ENCODE peak calls at places on chromosomes 16 and 17, in five cellular contexts. F is tibial nerve, M is astrocyte, R is upper lobe of right lung, B is cardiac fibroblast. I is an unnamed sample.

GRCh38 chr17:63358111-63358839 is 87.8 kb downstream of the CYB561 start:
- DNase-seq in F (no peak), M (peak), R (no peak), B (peak), I (peak)

GRCh38 chr17:70271672-70272071 is 102.3 kb downstream of the KCNJ2 start:
- DNase-seq in F (no peak), M (no peak), R (no peak), B (no peak), I (no peak)

GRCh38 chr17:50909765-50910661 is 43.9 kb upstream of the TOB1 start:
- DNase-seq in F (no peak), M (no peak), R (no peak), B (no peak), I (no peak)

GRCh38 chr17:66301418-66301863 is 972 bp upstream of the PRKCA start:
- DNase-seq in F (no peak), M (no peak), R (no peak), B (no peak), I (no peak)

GRCh38 chr17:6070280-6070894 is at the start of gene WSCD1:
- DNase-seq in F (no peak), M (no peak), R (no peak), B (no peak), I (no peak)

GRCh38 chr16:1612320-1613111 is at the start of gene CRAMP1:
- DNase-seq in F (no peak), M (no peak), R (no peak), B (peak), I (peak)

GRCh38 chr16:2775765-2776499 is 1.1 kb downstream of the ELOB start:
- DNase-seq in F (no peak), M (no peak), R (no peak), B (no peak), I (no peak)

GRCh38 chr17:33039874-33040273 is 48.2 kb downstream of the SPACA3 start:
- DNase-seq in F (no peak), M (peak), R (no peak), B (peak), I (peak)

GRCh38 chr17:11871773-11872172 is 125.5 kb downstream of the ZNF18 start:
- DNase-seq in F (no peak), M (no peak), R (no peak), B (no peak), I (no peak)

GRCh38 chr17:58279016-58279671 is 1.6 kb downstream of the MPO start:
- DNase-seq in F (no peak), M (peak), R (peak), B (peak), I (peak)

GRCh38 chr17:16406742-16407674 is 8.4 kb upstream of the TRPV2 start:
- DNase-seq in F (no peak), M (peak), R (peak), B (peak), I (no peak)

GRCh38 chr16:50102046-50102756 is 36.4 kb downstream of the HEATR3 start:
- DNase-seq in F (no peak), M (peak), R (no peak), B (peak), I (peak)

GRCh38 chr17:5516060-5516792 is 29.9 kb downstream of the MIS12 start:
- DNase-seq in F (no peak), M (peak), R (peak), B (peak), I (peak)

DNA sequence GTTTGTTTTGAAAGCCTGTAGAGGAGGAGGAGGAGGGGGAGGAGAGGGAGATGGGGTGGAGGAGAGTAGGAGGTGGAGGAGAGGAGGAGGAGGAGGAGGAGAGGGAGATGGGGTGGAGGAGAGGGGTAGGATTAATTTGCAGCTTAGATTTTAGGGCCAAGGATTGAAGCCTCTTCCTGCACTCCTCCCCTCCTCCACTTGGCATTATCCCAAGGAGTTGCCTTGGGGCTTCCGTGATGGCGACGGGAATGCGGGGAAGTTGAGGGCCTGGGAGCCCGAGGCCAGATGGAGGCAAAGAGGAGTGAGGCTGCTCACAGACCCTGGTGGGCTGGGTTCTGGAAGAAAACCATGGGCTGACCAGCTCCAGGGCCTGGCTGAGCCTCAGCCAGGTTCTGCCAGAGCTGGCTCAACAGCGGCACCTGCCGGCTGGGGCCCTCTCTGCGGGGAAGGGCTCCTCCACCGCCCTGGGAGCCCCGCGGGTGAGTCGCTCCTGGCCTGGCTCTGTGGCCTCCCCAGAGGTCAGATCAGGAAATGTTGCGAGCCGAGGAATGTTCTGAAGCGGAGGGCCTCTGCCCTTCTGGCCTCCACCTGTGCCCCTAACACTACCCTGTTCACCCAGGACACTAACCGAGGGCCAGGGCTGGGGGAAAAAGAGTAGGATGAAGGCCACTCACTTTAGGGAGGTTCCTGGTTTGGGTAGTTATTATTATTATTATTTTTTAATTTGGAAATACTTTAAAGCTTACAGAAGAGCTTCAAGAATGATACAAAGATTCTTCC is 23.9 kb upstream of the FMNL1 start:
- DNase-seq in F (peak), M (peak), R (peak), B (peak), I (peak)
- H3K4me3 ChIP-seq in F (no peak), M (no peak), R (no peak), B (no peak), I (no peak)

GRCh38 chr17:27038676-27039075 is 255.2 kb upstream of the WSB1 start:
- DNase-seq in F (no peak), M (no peak), R (no peak), B (no peak), I (no peak)
- TF ChIP-seq CTCF in F (no peak), M (no peak), R (no peak), B (no peak), I (no peak)

GRCh38 chr17:27653572-27653971 is 22.6 kb downstream of the LGALS9 start:
- DNase-seq in F (no peak), M (no peak), R (no peak), B (no peak), I (no peak)

GRCh38 chr17:27650836-27651235 is 19.8 kb downstream of the LGALS9 start:
- DNase-seq in F (no peak), M (no peak), R (no peak), B (no peak), I (no peak)

GRCh38 chr17:27654136-27654535 is 23.1 kb downstream of the LGALS9 start:
- DNase-seq in F (no peak), M (no peak), R (no peak), B (no peak), I (no peak)

GRCh38 chr17:27649929-27650328 is 18.9 kb downstream of the LGALS9 start:
- DNase-seq in F (peak), M (no peak), R (no peak), B (no peak), I (no peak)

DNA sequence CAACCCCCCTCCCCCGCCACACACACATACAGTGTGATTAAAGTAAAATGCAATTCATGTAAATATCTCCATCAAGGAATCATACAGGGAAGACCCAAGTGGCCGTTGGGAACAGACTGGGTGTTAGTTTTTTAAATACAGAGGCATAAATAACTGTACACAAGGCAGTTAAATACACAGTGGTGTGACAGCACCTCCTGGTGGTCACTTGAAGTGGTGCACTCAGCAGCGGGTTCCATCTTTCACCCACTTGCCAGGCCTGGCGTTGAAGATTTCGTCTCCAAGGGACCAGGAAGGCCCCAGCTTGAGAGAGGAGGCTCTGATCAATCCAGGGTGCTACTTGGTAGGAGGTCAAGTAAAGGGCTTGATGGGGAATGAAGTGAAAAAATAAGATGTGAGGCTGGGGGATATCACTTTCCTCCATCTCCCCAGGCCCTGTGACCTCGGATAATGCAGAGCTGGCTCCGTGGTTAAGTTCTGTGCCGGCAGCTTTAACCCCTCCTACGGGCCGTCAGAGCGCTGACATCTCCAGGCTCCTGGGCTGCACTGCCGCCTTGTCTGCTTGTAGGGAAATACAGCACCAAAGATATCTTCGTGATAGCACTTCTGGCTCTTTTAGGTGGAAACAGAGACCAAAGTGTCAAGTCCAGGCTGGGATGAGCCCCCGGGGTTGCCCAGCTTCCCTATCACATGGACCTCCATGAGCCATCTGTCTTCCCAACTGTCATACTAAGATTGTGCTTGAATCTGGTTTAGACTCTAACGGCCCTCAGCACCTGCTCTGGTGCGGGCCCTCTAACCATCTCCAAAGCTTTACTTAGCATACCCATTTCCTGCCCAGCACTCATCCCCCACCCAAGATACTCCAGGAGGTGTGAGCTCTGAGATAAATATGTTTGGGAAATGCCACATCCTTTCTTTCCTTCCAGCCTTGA is 20.7 kb downstream of the LGALS9 start:
- DNase-seq in F (peak), M (no peak), R (no peak), B (peak), I (peak)
- H3K4me3 ChIP-seq in F (no peak), M (no peak), R (no peak), B (no peak), I (no peak)

DNA sequence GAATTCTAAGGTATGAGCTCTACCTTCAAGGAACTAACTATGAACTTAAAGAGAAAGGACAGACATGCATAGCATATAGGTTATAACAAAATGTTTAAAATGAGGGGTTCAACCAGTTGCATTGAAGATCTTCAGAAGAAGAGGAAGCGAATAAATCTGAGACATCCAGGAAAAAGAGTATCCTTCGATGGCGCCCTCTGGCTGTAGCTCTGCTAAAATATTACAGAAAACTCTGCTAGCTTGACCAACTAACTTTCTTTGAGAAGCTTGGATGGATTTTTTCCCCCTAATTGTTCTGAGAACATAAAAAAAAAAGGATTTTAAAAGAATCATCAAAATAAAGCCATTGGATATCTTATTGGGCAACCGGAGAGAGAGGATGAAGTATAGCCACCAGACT is 659.9 kb upstream of the SOX9 start:
- DNase-seq in F (peak), M (no peak), R (no peak), B (peak), I (peak)
- TF ChIP-seq CTCF in F (peak), M (peak), R (peak), B (peak), I (peak)